ENCODE peak calls at places on chromosomes 5 and 9, in eight cellular contexts. One of them, this sample, is unnamed.

GRCh38 chr5:74382864-74383618 is 257.5 kb downstream of the ENC1 start:
- DNase-seq in left lung: no peak
- DNase-seq in AG08396: no peak
- DNase-seq in progenitor cell of endocrine pancreas: no peak
- DNase-seq in activated T-helper 1 cell treated with Interleukin-2 at 50 U/mL for 16 hours: no peak
- DNase-seq in activated CD8-positive, alpha-beta memory T cell treated with anti-CD3 and anti-CD28 coated beads for 24 hours: no peak
- DNase-seq in Panc1: no peak
- DNase-seq in left cardiac atrium: peak
- DNase-seq in this sample: no peak

GRCh38 chr9:16449331-16449730 is 421.1 kb downstream of the BNC2 start:
- DNase-seq in left lung: no peak
- DNase-seq in AG08396: no peak
- DNase-seq in progenitor cell of endocrine pancreas: no peak
- DNase-seq in activated T-helper 1 cell treated with Interleukin-2 at 50 U/mL for 16 hours: no peak
- DNase-seq in activated CD8-positive, alpha-beta memory T cell treated with anti-CD3 and anti-CD28 coated beads for 24 hours: no peak
- DNase-seq in Panc1: no peak
- DNase-seq in left cardiac atrium: no peak
- DNase-seq in this sample: no peak

GRCh38 chr9:17962747-17963146 is 383.9 kb downstream of the SH3GL2 start:
- DNase-seq in left lung: no peak
- DNase-seq in AG08396: no peak
- DNase-seq in progenitor cell of endocrine pancreas: no peak
- DNase-seq in activated T-helper 1 cell treated with Interleukin-2 at 50 U/mL for 16 hours: no peak
- DNase-seq in activated CD8-positive, alpha-beta memory T cell treated with anti-CD3 and anti-CD28 coated beads for 24 hours: no peak
- DNase-seq in Panc1: no peak
- DNase-seq in left cardiac atrium: peak
- DNase-seq in this sample: no peak

GRCh38 chr5:122844136-122844915 is 1.1 kb upstream of the SNX24 start:
- DNase-seq in left lung: no peak
- DNase-seq in AG08396: no peak
- DNase-seq in progenitor cell of endocrine pancreas: no peak
- DNase-seq in activated T-helper 1 cell treated with Interleukin-2 at 50 U/mL for 16 hours: no peak
- DNase-seq in activated CD8-positive, alpha-beta memory T cell treated with anti-CD3 and anti-CD28 coated beads for 24 hours: no peak
- DNase-seq in Panc1: no peak
- DNase-seq in left cardiac atrium: peak
- DNase-seq in this sample: peak

GRCh38 chr5:157362502-157362901 is 96.6 kb downstream of the CYFIP2 start:
- DNase-seq in left lung: no peak
- DNase-seq in AG08396: no peak
- DNase-seq in progenitor cell of endocrine pancreas: no peak
- DNase-seq in activated T-helper 1 cell treated with Interleukin-2 at 50 U/mL for 16 hours: no peak
- DNase-seq in activated CD8-positive, alpha-beta memory T cell treated with anti-CD3 and anti-CD28 coated beads for 24 hours: peak
- DNase-seq in Panc1: no peak
- DNase-seq in left cardiac atrium: no peak
- DNase-seq in this sample: no peak

GRCh38 chr9:109150925-109151547 is 16.0 kb downstream of the FRRS1L start:
- DNase-seq in left lung: no peak
- DNase-seq in AG08396: no peak
- DNase-seq in progenitor cell of endocrine pancreas: no peak
- DNase-seq in activated T-helper 1 cell treated with Interleukin-2 at 50 U/mL for 16 hours: no peak
- DNase-seq in activated CD8-positive, alpha-beta memory T cell treated with anti-CD3 and anti-CD28 coated beads for 24 hours: no peak
- DNase-seq in Panc1: no peak
- DNase-seq in left cardiac atrium: no peak
- DNase-seq in this sample: no peak

GRCh38 chr9:9791621-9792020 is 821.2 kb downstream of the PTPRD start:
- DNase-seq in left lung: no peak
- DNase-seq in AG08396: no peak
- DNase-seq in progenitor cell of endocrine pancreas: no peak
- DNase-seq in activated T-helper 1 cell treated with Interleukin-2 at 50 U/mL for 16 hours: no peak
- DNase-seq in activated CD8-positive, alpha-beta memory T cell treated with anti-CD3 and anti-CD28 coated beads for 24 hours: no peak
- DNase-seq in Panc1: no peak
- DNase-seq in left cardiac atrium: no peak
- DNase-seq in this sample: peak

GRCh38 chr5:168317521-168318147 is 26.2 kb downstream of the WWC1 start:
- DNase-seq in left lung: no peak
- DNase-seq in AG08396: peak
- DNase-seq in progenitor cell of endocrine pancreas: peak
- DNase-seq in activated T-helper 1 cell treated with Interleukin-2 at 50 U/mL for 16 hours: no peak
- DNase-seq in activated CD8-positive, alpha-beta memory T cell treated with anti-CD3 and anti-CD28 coated beads for 24 hours: no peak
- DNase-seq in Panc1: peak
- DNase-seq in left cardiac atrium: no peak
- DNase-seq in this sample: no peak

GRCh38 chr5:172746725-172747124 is 24.3 kb downstream of the DUSP1 start:
- DNase-seq in left lung: no peak
- DNase-seq in AG08396: no peak
- DNase-seq in progenitor cell of endocrine pancreas: no peak
- DNase-seq in activated T-helper 1 cell treated with Interleukin-2 at 50 U/mL for 16 hours: no peak
- DNase-seq in activated CD8-positive, alpha-beta memory T cell treated with anti-CD3 and anti-CD28 coated beads for 24 hours: no peak
- DNase-seq in Panc1: no peak
- DNase-seq in left cardiac atrium: no peak
- DNase-seq in this sample: no peak

GRCh38 chr5:65828022-65828421 is 98.4 kb upstream of the ERBIN start:
- DNase-seq in left lung: no peak
- DNase-seq in AG08396: no peak
- DNase-seq in progenitor cell of endocrine pancreas: no peak
- DNase-seq in activated T-helper 1 cell treated with Interleukin-2 at 50 U/mL for 16 hours: no peak
- DNase-seq in activated CD8-positive, alpha-beta memory T cell treated with anti-CD3 and anti-CD28 coated beads for 24 hours: no peak
- DNase-seq in Panc1: no peak
- DNase-seq in left cardiac atrium: no peak
- DNase-seq in this sample: no peak

GRCh38 chr9:116842658-116843057 is 155.6 kb downstream of the TRIM32 start:
- DNase-seq in left lung: no peak
- DNase-seq in AG08396: no peak
- DNase-seq in progenitor cell of endocrine pancreas: no peak
- DNase-seq in activated T-helper 1 cell treated with Interleukin-2 at 50 U/mL for 16 hours: no peak
- DNase-seq in activated CD8-positive, alpha-beta memory T cell treated with anti-CD3 and anti-CD28 coated beads for 24 hours: no peak
- DNase-seq in Panc1: no peak
- DNase-seq in left cardiac atrium: no peak
- DNase-seq in this sample: peak

GRCh38 chr9:95242613-95243012 is 74.9 kb downstream of the FANCC start:
- DNase-seq in left lung: no peak
- DNase-seq in AG08396: no peak
- DNase-seq in progenitor cell of endocrine pancreas: no peak
- DNase-seq in activated T-helper 1 cell treated with Interleukin-2 at 50 U/mL for 16 hours: no peak
- DNase-seq in activated CD8-positive, alpha-beta memory T cell treated with anti-CD3 and anti-CD28 coated beads for 24 hours: no peak
- DNase-seq in Panc1: no peak
- DNase-seq in left cardiac atrium: no peak
- DNase-seq in this sample: peak

GRCh38 chr5:6730807-6731206 is 17.6 kb downstream of the TENT4A start:
- DNase-seq in left lung: no peak
- DNase-seq in AG08396: no peak
- DNase-seq in progenitor cell of endocrine pancreas: no peak
- DNase-seq in activated T-helper 1 cell treated with Interleukin-2 at 50 U/mL for 16 hours: no peak
- DNase-seq in activated CD8-positive, alpha-beta memory T cell treated with anti-CD3 and anti-CD28 coated beads for 24 hours: no peak
- DNase-seq in Panc1: no peak
- DNase-seq in left cardiac atrium: no peak
- DNase-seq in this sample: no peak

GRCh38 chr9:89640801-89641200 is 36.0 kb downstream of the GADD45G start:
- DNase-seq in left lung: no peak
- DNase-seq in AG08396: no peak
- DNase-seq in progenitor cell of endocrine pancreas: no peak
- DNase-seq in activated T-helper 1 cell treated with Interleukin-2 at 50 U/mL for 16 hours: no peak
- DNase-seq in activated CD8-positive, alpha-beta memory T cell treated with anti-CD3 and anti-CD28 coated beads for 24 hours: no peak
- DNase-seq in Panc1: no peak
- DNase-seq in left cardiac atrium: no peak
- DNase-seq in this sample: no peak

GRCh38 chr9:87529666-87530065 is 32.0 kb downstream of the DAPK1 start:
- DNase-seq in left lung: no peak
- DNase-seq in AG08396: no peak
- DNase-seq in progenitor cell of endocrine pancreas: no peak
- DNase-seq in activated T-helper 1 cell treated with Interleukin-2 at 50 U/mL for 16 hours: no peak
- DNase-seq in activated CD8-positive, alpha-beta memory T cell treated with anti-CD3 and anti-CD28 coated beads for 24 hours: no peak
- DNase-seq in Panc1: no peak
- DNase-seq in left cardiac atrium: no peak
- DNase-seq in this sample: peak

GRCh38 chr9:89902450-89902849 is 297.6 kb downstream of the GADD45G start:
- DNase-seq in left lung: no peak
- DNase-seq in AG08396: no peak
- DNase-seq in progenitor cell of endocrine pancreas: no peak
- DNase-seq in activated T-helper 1 cell treated with Interleukin-2 at 50 U/mL for 16 hours: no peak
- DNase-seq in activated CD8-positive, alpha-beta memory T cell treated with anti-CD3 and anti-CD28 coated beads for 24 hours: no peak
- DNase-seq in Panc1: no peak
- DNase-seq in left cardiac atrium: no peak
- DNase-seq in this sample: no peak

GRCh38 chr9:16540996-16541668 is 329.3 kb downstream of the BNC2 start:
- DNase-seq in left lung: no peak
- DNase-seq in AG08396: no peak
- DNase-seq in progenitor cell of endocrine pancreas: no peak
- DNase-seq in activated T-helper 1 cell treated with Interleukin-2 at 50 U/mL for 16 hours: no peak
- DNase-seq in activated CD8-positive, alpha-beta memory T cell treated with anti-CD3 and anti-CD28 coated beads for 24 hours: no peak
- DNase-seq in Panc1: no peak
- DNase-seq in left cardiac atrium: no peak
- DNase-seq in this sample: no peak

GRCh38 chr5:151040211-151040747 is 19.9 kb downstream of the GPX3 start:
- DNase-seq in left lung: no peak
- DNase-seq in AG08396: no peak
- DNase-seq in progenitor cell of endocrine pancreas: no peak
- DNase-seq in activated T-helper 1 cell treated with Interleukin-2 at 50 U/mL for 16 hours: no peak
- DNase-seq in activated CD8-positive, alpha-beta memory T cell treated with anti-CD3 and anti-CD28 coated beads for 24 hours: no peak
- DNase-seq in Panc1: no peak
- DNase-seq in left cardiac atrium: no peak
- DNase-seq in this sample: no peak

This sample was measured in GM23338.